ENCODE peak calls at places on chromosomes 12 and 14, in four cellular contexts. Q is activated CD8-positive, alpha-beta T cell treated with anti-CD3 and anti-CD28 coated beads, Interleukin-2, amount 10 ng/mL, durations not matched to agents 7 days and 5 days; Z is renal cortical epithelial cell; Y is SW 1271. X is an unnamed sample.

GRCh38 chr14:34052658-34053014 is 101.8 kb upstream of the EGLN3 start:
- DNase-seq in Q (no peak), Z (peak), Y (no peak), X (peak)

GRCh38 chr12:52142431-52142830 is 49.4 kb downstream of the KRT80 start:
- DNase-seq in Q (no peak), Z (no peak), Y (no peak), X (no peak)

GRCh38 chr12:18634382-18634781 is 103.4 kb downstream of the PLCZ1 start:
- DNase-seq in Q (no peak), Z (no peak), Y (no peak), X (no peak)

GRCh38 chr12:47837190-47838171 is 17.8 kb upstream of the HDAC7 start:
- DNase-seq in Q (peak), Z (peak), Y (peak), X (no peak)

GRCh38 chr14:80787876-80788275 is 153.7 kb downstream of the CEP128 start:
- DNase-seq in Q (no peak), Z (peak), Y (no peak), X (no peak)

GRCh38 chr12:69470189-69471094 is at the start of gene FRS2:
- DNase-seq in Q (peak), Z (peak), Y (peak), X (peak)

GRCh38 chr14:31025335-31026075 is at the start of gene AP4S1:
- DNase-seq in Q (peak), Z (no peak), Y (peak), X (no peak)

GRCh38 chr14:53740570-53740969 is 216.1 kb downstream of the BMP4 start:
- DNase-seq in Q (no peak), Z (no peak), Y (no peak), X (no peak)

GRCh38 chr14:68628605-68629310 is 164.1 kb downstream of the ZFP36L1 start:
- DNase-seq in Q (peak), Z (no peak), Y (no peak), X (no peak)

GRCh38 chr12:27571463-27571862 is 47.5 kb downstream of the PPFIBP1 start:
- DNase-seq in Q (no peak), Z (peak), Y (peak), X (no peak)

GRCh38 chr12:2640709-2641108 is 154.1 kb upstream of the FKBP4 start:
- DNase-seq in Q (no peak), Z (peak), Y (peak), X (peak)

GRCh38 chr12:111503116-111503515 is 96.0 kb downstream of the ATXN2 start:
- DNase-seq in Q (no peak), Z (no peak), Y (no peak), X (no peak)

GRCh38 chr14:61438497-61438859 is 117.1 kb downstream of the PRKCH start:
- DNase-seq in Q (no peak), Z (peak), Y (no peak), X (no peak)

GRCh38 chr14:74882103-74882920 is 596 bp downstream of the DLST start:
- DNase-seq in Q (peak), Z (peak), Y (no peak), X (no peak)

GRCh38 chr12:14756331-14757143 is 46.7 kb downstream of the WBP11 start:
- DNase-seq in Q (no peak), Z (no peak), Y (no peak), X (no peak)

GRCh38 chr12:120247621-120248030 is 17.9 kb downstream of the PXN start:
- DNase-seq in Q (no peak), Z (no peak), Y (peak), X (no peak)

GRCh38 chr12:48197549-48197966 is 5.5 kb downstream of the OR10AD1 start:
- DNase-seq in Q (peak), Z (peak), Y (peak), X (no peak)

GRCh38 chr12:41190360-41190759 is 2.2 kb downstream of the PDZRN4 start:
- DNase-seq in Q (no peak), Z (peak), Y (no peak), X (no peak)

GRCh38 chr12:59164991-59165718 is 244.9 kb upstream of the LRIG3 start:
- DNase-seq in Q (no peak), Z (peak), Y (peak), X (no peak)

GRCh38 chr12:42141981-42142606 is 2.6 kb downstream of the GXYLT1 start:
- DNase-seq in Q (no peak), Z (no peak), Y (no peak), X (no peak)

GRCh38 chr14:62956413-62956812 is 88.8 kb downstream of the KCNH5 start:
- DNase-seq in Q (no peak), Z (no peak), Y (no peak), X (no peak)

GRCh38 chr12:120584343-120585149 is 3.3 kb upstream of the POP5 start:
- DNase-seq in Q (peak), Z (no peak), Y (no peak), X (no peak)

GRCh38 chr12:119326341-119326740 is 8.2 kb upstream of the CCDC60 start:
- DNase-seq in Q (no peak), Z (no peak), Y (no peak), X (no peak)

GRCh38 chr12:50689437-50689836 is 74.5 kb upstream of the ATF1 start:
- DNase-seq in Q (no peak), Z (no peak), Y (no peak), X (no peak)

GRCh38 chr14:66398437-66398836 is 87.7 kb upstream of the CCDC196 start:
- DNase-seq in Q (no peak), Z (no peak), Y (no peak), X (no peak)

GRCh38 chr12:122560138-122560537 is 33.1 kb downstream of the KNTC1 start:
- DNase-seq in Q (no peak), Z (no peak), Y (no peak), X (no peak)

GRCh38 chr12:71558445-71558844 is 105.2 kb downstream of the ZFC3H1 start:
- DNase-seq in Q (no peak), Z (no peak), Y (no peak), X (no peak)

GRCh38 chr12:92003701-92004100 is 141.9 kb downstream of the BTG1 start:
- DNase-seq in Q (no peak), Z (no peak), Y (no peak), X (no peak)

GRCh38 chr12:104486416-104486815 is 29.7 kb downstream of the CHST11 start:
- DNase-seq in Q (no peak), Z (no peak), Y (no peak), X (no peak)

GRCh38 chr14:88877192-88877591 is 52.7 kb downstream of the TTC8 start:
- DNase-seq in Q (no peak), Z (no peak), Y (no peak), X (no peak)

GRCh38 chr12:75635606-75636444 is 124.4 kb upstream of the KRR1 start:
- DNase-seq in Q (peak), Z (peak), Y (peak), X (no peak)

GRCh38 chr12:55681142-55682077 is 26.3 kb downstream of the ITGA7 start:
- DNase-seq in Q (no peak), Z (peak), Y (peak), X (no peak)

GRCh38 chr14:23056956-23057756 is at the start of gene CDH24:
- DNase-seq in Q (peak), Z (peak), Y (no peak), X (no peak)

GRCh38 chr12:30613119-30613830 is 82.4 kb downstream of the IPO8 start:
- DNase-seq in Q (no peak), Z (no peak), Y (peak), X (no peak)

X was measured in keratinocyte.